ENCODE peak calls at places on chromosomes 12 and 14, in nine cellular contexts. W is PC-3, P is transverse colon, V is heart right ventricle, K is mesendoderm, F is A549, N is adrenal gland, B is left ventricle myocardium inferior, I is stomach. R is an unnamed sample. For H3K4me1, the result is how much of the 10 kb centered on the place peaks cover.

GRCh38 chr12:106907846-106908245 is 47.9 kb upstream of the TMEM263 start:
- DNase-seq in I (no peak), N (no peak), K (no peak), W (no peak), V (no peak), F (no peak), P (no peak), B (no peak), R (no peak)

GRCh38 chr14:104801284-104802119 is 601 bp downstream of the ZBTB42 start:
- DNase-seq in K (no peak), P (peak), I (peak), N (no peak), V (no peak), B (no peak), F (no peak), W (peak), R (no peak)

GRCh38 chr14:93072659-93073365 is 42.9 kb downstream of the ITPK1 start:
- DNase-seq in I (no peak), N (no peak), B (no peak), F (no peak), W (no peak), K (no peak), P (no peak), V (no peak), R (no peak)

GRCh38 chr12:89756638-89757321 is 48.1 kb upstream of the ATP2B1 start:
- DNase-seq in P (no peak), B (no peak), V (peak), K (peak), I (no peak), W (peak), N (no peak), F (peak), R (no peak)

GRCh38 chr12:127810026-127810425 is 456.9 kb upstream of the TMEM132C start:
- DNase-seq in W (peak), V (no peak), K (peak), I (no peak), N (no peak), B (no peak), F (no peak), P (no peak), R (no peak)

GRCh38 chr12:110338754-110339153 is 57.7 kb downstream of the ATP2A2 start:
- DNase-seq in P (no peak), V (no peak), K (peak), N (no peak), I (no peak), F (peak), B (no peak), W (peak), R (no peak)

GRCh38 chr14:106039400-106039799 is 513.0 kb downstream of the TMEM121 start:
- DNase-seq in K (no peak), I (no peak), F (no peak), V (no peak), P (peak), B (no peak), W (peak), N (no peak), R (no peak)

GRCh38 chr14:59398841-59399240 is 66.3 kb downstream of the GPR135 start:
- DNase-seq in K (no peak), F (no peak), V (no peak), W (no peak), N (no peak), I (no peak), B (no peak), P (no peak), R (no peak)

GRCh38 chr12:116201908-116202307 is 75.6 kb downstream of the MED13L start:
- DNase-seq in P (no peak), F (no peak), I (no peak), B (no peak), N (no peak), W (no peak), V (no peak), K (no peak), R (no peak)

GRCh38 chr12:54258286-54258685 is 21.6 kb downstream of the CBX5 start:
- DNase-seq in B (no peak), N (no peak), V (no peak), W (no peak), I (no peak), F (no peak), K (peak), P (no peak), R (no peak)

GRCh38 chr12:93784339-93785086 is 107.3 kb downstream of the CRADD start:
- DNase-seq in K (peak), I (no peak), N (peak), B (peak), W (peak), V (peak), P (peak), F (no peak), R (peak)

GRCh38 chr12:114747156-114747555 is 63.2 kb upstream of the TBX3 start:
- DNase-seq in F (no peak), V (no peak), B (no peak), I (no peak), P (no peak), W (no peak), N (peak), K (no peak), R (no peak)

GRCh38 chr12:535396-535795 is 75.7 kb downstream of the B4GALNT3 start:
- DNase-seq in I (no peak), F (no peak), K (no peak), N (no peak), P (no peak), V (no peak), W (no peak), B (no peak), R (no peak)

GRCh38 chr14:81565441-81566290 is 32.0 kb upstream of the SEL1L start:
- DNase-seq in V (peak), F (peak), N (peak), B (no peak), P (no peak), K (peak), I (no peak), W (peak), R (peak)

GRCh38 chr14:100149789-100150611 is 9.4 kb downstream of the DEGS2 start:
- DNase-seq in B (no peak), N (no peak), F (no peak), V (no peak), W (peak), P (peak), I (peak), K (no peak), R (peak)

GRCh38 chr12:92938623-92939022 is 9.5 kb upstream of the EEA1 start:
- DNase-seq in F (no peak), P (no peak), W (no peak), B (no peak), I (no peak), N (no peak), K (no peak), V (no peak), R (no peak)

GRCh38 chr12:63006536-63006935 is 71.6 kb upstream of the PPM1H start:
- DNase-seq in I (no peak), V (no peak), B (no peak), P (no peak), N (no peak), W (no peak), F (no peak), K (no peak), R (no peak)

GRCh38 chr12:7985802-7986418 is 46.6 kb upstream of the FOXJ2 start:
- DNase-seq in B (no peak), F (no peak), N (no peak), I (no peak), K (no peak), W (no peak), P (no peak), V (no peak), R (no peak)

GRCh38 chr12:69415471-69416275 is 54.5 kb upstream of the FRS2 start:
- DNase-seq in P (peak), B (peak), K (peak), V (peak), W (peak), N (peak), I (peak), F (peak), R (peak)

GRCh38 chr14:99035712-99036593 is 236.0 kb downstream of the BCL11B start:
- DNase-seq in W (peak), P (peak), I (peak), V (peak), F (peak), N (peak), B (peak), K (peak), R (peak)

GRCh38 chr14:44154446-44154845 is 352.6 kb downstream of the FSCB start:
- DNase-seq in B (no peak), W (no peak), P (no peak), I (no peak), K (no peak), F (no peak), N (no peak), V (no peak), R (no peak)

GRCh38 chr12:9754097-9754964 is 6.4 kb downstream of the CD69 start:
- DNase-seq in W (no peak), N (no peak), F (no peak), P (no peak), B (no peak), V (no peak), I (no peak), K (no peak), R (no peak)

GRCh38 chr14:55604900-55605418 is 25.0 kb downstream of the KTN1 start:
- DNase-seq in I (no peak), N (no peak), F (no peak), P (no peak), W (no peak), B (no peak), V (no peak), K (no peak), R (no peak)

GRCh38 chr12:101933866-101934514 is 56.6 kb downstream of the DRAM1 start:
- DNase-seq in W (no peak), N (no peak), B (no peak), P (no peak), I (no peak), K (no peak), V (no peak), F (no peak), R (peak)

GRCh38 chr14:61603736-61604135 is 91.6 kb upstream of the HIF1A start:
- DNase-seq in N (no peak), K (no peak), B (no peak), I (no peak), V (no peak), P (no peak), F (no peak), W (no peak), R (no peak)

GRCh38 chr12:118334939-118335567 is 37.7 kb downstream of the TAOK3 start:
- DNase-seq in I (no peak), F (no peak), P (no peak), N (no peak), K (no peak), B (no peak), V (no peak), W (no peak), R (no peak)

GRCh38 chr14:87628129-87628528 is 364.9 kb downstream of the GALC start:
- DNase-seq in W (no peak), V (peak), N (no peak), I (no peak), F (no peak), K (peak), P (no peak), B (no peak), R (peak)

GRCh38 chr14:81474156-81474492 is 59.5 kb downstream of the SEL1L start:
- DNase-seq in N (no peak), F (no peak), B (no peak), I (no peak), W (no peak), K (no peak), V (no peak), P (no peak), R (no peak)

GRCh38 chr12:120228041-120228290 is 27.1 kb upstream of the RPLP0 start:
- DNase-seq in N (no peak), V (no peak), P (no peak), F (no peak), K (no peak), B (no peak), W (no peak), I (no peak), R (no peak)

GRCh38 chr14:105067140-105067968 is 2.1 kb upstream of the GPR132 start:
- DNase-seq in B (no peak), I (no peak), V (no peak), W (peak), P (no peak), K (no peak), N (no peak), F (no peak), R (no peak)

GRCh38 chr14:44961730-44962572 is at the start of the genes KLHL28 and TOGARAM1:
- DNase-seq in I (peak), K (peak), V (peak), P (peak), B (peak), W (peak), N (peak), F (peak), R (peak)

DNA sequence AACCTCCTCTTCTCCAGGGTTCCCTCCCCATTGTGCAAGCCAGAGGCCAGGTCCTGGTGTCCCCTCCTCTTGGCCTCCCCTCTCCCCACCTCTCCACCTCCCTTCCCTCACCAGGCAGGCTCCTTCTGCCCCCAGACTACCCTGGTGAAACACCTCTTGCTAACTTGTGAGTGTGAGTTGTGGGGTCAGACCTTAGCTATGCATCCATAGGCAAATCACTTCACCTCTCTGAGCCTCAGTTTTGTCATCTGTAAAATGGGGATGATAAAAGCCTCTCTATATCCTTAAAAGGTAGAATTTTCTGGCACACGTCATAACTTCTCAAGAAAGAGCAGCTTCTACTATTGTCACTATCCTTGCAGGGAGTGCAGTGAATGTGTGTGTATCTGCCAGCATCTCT is 7.9 kb upstream of the DIO3 start:
- DNase-seq in P (no peak), N (no peak), F (no peak), W (no peak), B (no peak), I (no peak), V (no peak), K (no peak), R (no peak)
- H3K4me1 ChIP-seq in P (under half), N (under half), F (half or more), W (under half), B (under half), I (under half), V (under half), K (under half), R (under half)

GRCh38 chr14:68784995-68785816 is 7.7 kb downstream of the ZFP36L1 start:
- DNase-seq in V (no peak), B (no peak), K (no peak), F (peak), I (peak), N (no peak), W (peak), P (no peak), R (peak)

GRCh38 chr14:68783408-68784297 is 9.2 kb downstream of the ZFP36L1 start:
- DNase-seq in B (no peak), F (no peak), N (no peak), W (peak), K (no peak), P (peak), V (no peak), I (peak), R (peak)

GRCh38 chr14:68785817-68786490 is 6.9 kb downstream of the ZFP36L1 start:
- DNase-seq in V (no peak), P (peak), I (peak), W (peak), N (no peak), K (peak), B (no peak), F (peak), R (peak)

GRCh38 chr14:68782091-68782981 is 10.5 kb downstream of the ZFP36L1 start:
- DNase-seq in F (no peak), P (no peak), V (no peak), K (no peak), W (no peak), B (no peak), I (peak), N (no peak), R (peak)

DNA sequence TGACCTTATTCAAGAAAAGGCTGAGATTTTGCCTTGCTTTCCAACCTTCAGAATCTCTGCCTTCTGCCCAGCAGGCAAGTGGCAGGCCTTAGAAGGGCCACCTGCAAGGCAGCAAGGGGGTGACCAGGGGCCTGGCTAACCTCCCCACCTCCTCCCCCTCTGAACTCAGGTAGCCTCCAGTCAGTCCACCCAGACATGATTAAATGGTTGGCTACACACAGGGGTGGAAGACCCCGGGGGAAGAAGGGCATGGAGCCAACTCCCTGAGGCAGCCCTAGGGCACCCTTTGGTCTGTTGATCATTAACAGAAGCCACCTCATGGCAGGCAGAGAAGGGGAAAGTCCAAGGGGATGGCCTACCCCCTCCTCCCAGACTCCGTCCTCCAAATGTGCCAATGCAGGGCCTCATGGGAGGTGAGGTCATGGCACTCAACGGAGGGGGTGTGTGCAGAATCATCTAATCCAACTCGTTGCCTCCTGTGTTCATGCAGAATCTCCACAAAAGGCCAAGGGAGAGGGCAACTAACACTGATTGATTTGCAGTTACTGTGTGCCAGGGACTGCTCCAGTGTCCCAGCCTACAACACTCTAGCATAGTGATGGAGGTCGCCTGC is 8.5 kb downstream of the ZFP36L1 start:
- DNase-seq in P (peak), V (no peak), F (peak), K (no peak), I (peak), B (no peak), W (peak), N (no peak), R (peak)
- H3K4me1 ChIP-seq in P (half or more), V (under half), F (half or more), K (under half), I (half or more), B (half or more), W (half or more), N (half or more), R (half or more)

GRCh38 chr12:50508420-50508819 is 3.6 kb downstream of the DIP2B start:
- DNase-seq in V (no peak), I (no peak), F (no peak), N (no peak), W (no peak), K (no peak), P (no peak), B (no peak), R (no peak)

GRCh38 chr12:50507930-50508329 is 3.1 kb downstream of the DIP2B start:
- DNase-seq in V (no peak), P (no peak), I (no peak), W (no peak), N (no peak), K (no peak), F (no peak), B (no peak), R (no peak)

GRCh38 chr12:50507474-50507838 is 2.7 kb downstream of the DIP2B start:
- DNase-seq in K (no peak), W (no peak), N (no peak), F (no peak), B (no peak), I (no peak), V (no peak), P (no peak), R (no peak)

GRCh38 chr12:50506753-50507473 is 2.1 kb downstream of the DIP2B start:
- DNase-seq in V (no peak), B (no peak), N (no peak), P (no peak), I (no peak), W (no peak), K (no peak), F (no peak), R (peak)

DNA sequence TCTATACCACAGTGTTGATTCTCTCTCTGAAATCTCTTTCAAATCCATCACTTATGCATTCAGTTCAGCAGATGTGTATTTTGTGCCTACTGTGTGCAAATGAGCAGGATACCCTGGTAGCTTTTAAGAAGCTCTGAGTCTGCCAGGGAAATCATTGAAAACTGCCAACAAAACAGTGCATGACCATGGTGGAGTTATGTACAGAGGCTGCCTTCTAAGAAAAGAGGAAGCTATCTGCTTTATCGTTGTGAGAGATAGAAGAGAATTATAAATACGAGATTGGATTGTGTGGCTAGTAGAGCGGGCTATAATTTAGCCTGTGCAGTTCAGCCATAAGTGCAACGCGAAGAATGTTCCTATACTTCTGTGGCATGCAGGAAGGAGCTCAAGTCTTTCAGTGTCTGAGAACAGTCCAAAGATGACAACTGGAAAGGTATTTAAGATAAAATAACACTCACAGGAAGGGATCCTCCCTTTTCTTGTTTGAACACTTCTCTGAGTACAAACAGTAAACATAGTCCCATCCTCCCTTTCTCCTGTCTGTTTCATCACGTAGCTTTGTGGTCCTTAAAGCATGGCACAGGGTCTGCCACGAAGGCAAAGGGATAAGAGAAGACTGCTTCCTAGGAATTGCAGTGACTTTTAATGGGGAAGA is 4.4 kb downstream of the DIP2B start:
- DNase-seq in P (no peak), F (no peak), N (no peak), K (no peak), W (peak), V (no peak), B (no peak), I (no peak), R (no peak)
- H3K4me1 ChIP-seq in P (under half), F (under half), N (half or more), K (under half), W (under half), V (half or more), B (half or more), I (under half), R (under half)

GRCh38 chr14:22814373-22814772 is 862 bp downstream of the SLC7A7 start:
- DNase-seq in F (no peak), N (no peak), B (no peak), P (no peak), K (no peak), W (no peak), V (no peak), I (no peak), R (no peak)

GRCh38 chr14:22814945-22815713 is at the start of gene SLC7A7:
- DNase-seq in I (no peak), N (no peak), W (no peak), B (no peak), K (peak), V (no peak), F (peak), P (peak), R (no peak)

GRCh38 chr14:22813145-22813544 is 2.1 kb downstream of the SLC7A7 start:
- DNase-seq in P (no peak), F (no peak), K (no peak), V (no peak), I (no peak), B (no peak), N (no peak), W (no peak), R (no peak)

GRCh38 chr14:22811752-22812151 is 3.5 kb downstream of the SLC7A7 start:
- DNase-seq in I (no peak), N (no peak), W (no peak), F (no peak), K (no peak), P (no peak), V (no peak), B (no peak), R (no peak)

DNA sequence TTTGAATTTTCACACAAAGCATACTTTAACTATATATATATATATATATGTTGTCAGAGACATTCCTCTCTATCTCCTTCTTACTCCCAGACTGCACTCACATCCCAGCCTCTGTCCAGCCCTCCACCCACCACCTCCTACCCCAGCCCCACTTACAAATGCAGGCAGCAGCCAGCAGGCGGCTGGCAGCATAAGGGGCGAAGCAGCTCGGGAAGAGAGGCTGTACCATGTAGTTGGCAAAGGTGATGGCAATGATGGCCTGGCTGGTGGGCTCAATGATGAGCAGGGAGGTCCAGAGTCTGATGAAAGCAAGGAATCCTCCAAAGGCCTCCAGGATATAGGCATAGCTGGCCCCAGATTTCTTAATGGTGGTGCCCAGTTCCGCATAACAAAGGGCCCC is 2.5 kb downstream of the SLC7A7 start:
- DNase-seq in V (no peak), B (no peak), P (no peak), I (no peak), W (no peak), N (no peak), F (no peak), K (peak), R (no peak)
- H3K4me1 ChIP-seq in V (under half), B (under half), P (under half), I (under half), W (under half), N (under half), F (under half), K (under half), R (under half)

GRCh38 chr12:41441180-41441579 is 253.1 kb downstream of the PDZRN4 start:
- DNase-seq in P (no peak), W (no peak), K (no peak), V (no peak), F (no peak), B (no peak), I (no peak), N (no peak), R (no peak)
- H3K4me1 ChIP-seq in P (under half), W (under half), K (under half), V (under half), F (under half), B (under half), I (under half), N (under half), R (under half)

GRCh38 chr14:68283378-68284123 is 464.0 kb downstream of the RAD51B start:
- DNase-seq in W (no peak), I (no peak), B (peak), F (no peak), N (no peak), P (peak), K (no peak), V (no peak), R (no peak)
- H3K4me1 ChIP-seq in W (under half), I (under half), B (under half), F (under half), N (under half), P (under half), K (under half), V (under half), R (under half)